ENCODE peak calls at places on chromosomes 16 and 17, in ten cellular contexts. W is glutamatergic neuron, Z is ACHN, X is HT-29, H is astrocyte, J is prostate gland, B is fibroblast of pulmonary artery, A is EL, L is heart left ventricle, D is ELF-1. N is an unnamed sample.

GRCh38 chr16:79411805-79412204 is 188.7 kb downstream of the MAF start:
- DNase-seq in W (no peak), Z (no peak), X (no peak), H (no peak), J (no peak), B (no peak), A (no peak), L (no peak), D (no peak), N (no peak)

GRCh38 chr16:68762996-68763756 is 26.1 kb downstream of the CDH1 start:
- DNase-seq in W (no peak), Z (no peak), X (no peak), H (peak; percentile 55), J (peak; percentile 49), B (peak; percentile 15), A (no peak), L (no peak), D (peak; percentile 61), N (no peak)

GRCh38 chr17:21283482-21284318 is 811 bp upstream of the MAP2K3 start:
- DNase-seq in W (peak; percentile 66), Z (peak; percentile 46), X (no peak), H (peak; percentile 45), J (no peak), B (no peak), A (peak; percentile 60), L (no peak), D (peak; percentile 87), N (no peak)

GRCh38 chr17:48620497-48621139 is 5.5 kb upstream of the HOXB8 start:
- DNase-seq in W (no peak), Z (no peak), X (peak; percentile 80), H (no peak), J (no peak), B (no peak), A (no peak), L (no peak), D (peak; percentile 57), N (no peak)

GRCh38 chr17:3639981-3640596 is 3.5 kb downstream of the CTNS start:
- DNase-seq in W (no peak), Z (no peak), X (no peak), H (peak; percentile 68), J (no peak), B (peak; percentile 72), A (no peak), L (no peak), D (peak; percentile 44), N (peak; percentile 50)

GRCh38 chr17:4785311-4786110 is 653 bp downstream of the VMO1 start:
- DNase-seq in W (no peak), Z (no peak), X (no peak), H (no peak), J (no peak), B (no peak), A (no peak), L (no peak), D (peak; percentile 39), N (no peak)

GRCh38 chr16:1759511-1759910 is 11.8 kb downstream of the NME3 start:
- DNase-seq in W (peak; percentile 11), Z (no peak), X (no peak), H (no peak), J (no peak), B (no peak), A (no peak), L (no peak), D (no peak), N (no peak)

GRCh38 chr17:58576679-58577367 is 62.4 kb upstream of the MTMR4 start:
- DNase-seq in W (no peak), Z (no peak), X (no peak), H (peak; percentile 4), J (no peak), B (peak; percentile 25), A (no peak), L (no peak), D (no peak), N (peak; percentile 38)

GRCh38 chr16:22008215-22009142 is 568 bp downstream of the MOSMO start:
- DNase-seq in W (peak; percentile 64), Z (peak; percentile 27), X (no peak), H (no peak), J (no peak), B (no peak), A (peak; percentile 29), L (peak; percentile 27), D (peak; percentile 13), N (no peak)

GRCh38 chr17:13415877-13416416 is 185.8 kb downstream of the HS3ST3A1 start:
- DNase-seq in W (no peak), Z (peak; percentile 14), X (no peak), H (peak; percentile 87), J (peak; percentile 14), B (peak; percentile 74), A (peak; percentile 91), L (peak; percentile 68), D (no peak), N (no peak)

GRCh38 chr16:13793788-13794461 is 126.0 kb upstream of the ERCC4 start:
- DNase-seq in W (peak; percentile 16), Z (no peak), X (no peak), H (no peak), J (no peak), B (no peak), A (no peak), L (peak; percentile 21), D (no peak), N (no peak)

GRCh38 chr17:48442819-48443218 is 12.8 kb upstream of the SKAP1 start:
- DNase-seq in W (no peak), Z (no peak), X (no peak), H (no peak), J (no peak), B (no peak), A (peak; percentile 4), L (no peak), D (no peak), N (peak; percentile 79)

GRCh38 chr17:9484789-9485188 is 90.8 kb downstream of the STX8 start:
- DNase-seq in W (no peak), Z (no peak), X (no peak), H (peak; percentile 83), J (no peak), B (peak; percentile 20), A (peak; percentile 20), L (no peak), D (no peak), N (peak; percentile 6)

GRCh38 chr16:16158082-16158658 is 65.1 kb downstream of the ABCC6 start:
- DNase-seq in W (no peak), Z (no peak), X (no peak), H (no peak), J (no peak), B (no peak), A (no peak), L (no peak), D (no peak), N (no peak)

GRCh38 chr16:71855937-71856662 is 10.3 kb downstream of the ATXN1L start:
- DNase-seq in W (no peak), Z (no peak), X (no peak), H (no peak), J (no peak), B (no peak), A (no peak), L (no peak), D (no peak), N (no peak)

GRCh38 chr17:28907709-28908475 is 5.0 kb upstream of the DHRS13 start:
- DNase-seq in W (no peak), Z (no peak), X (no peak), H (no peak), J (no peak), B (peak; percentile 59), A (no peak), L (no peak), D (no peak), N (no peak)

GRCh38 chr16:69890114-69890890 is 60.8 kb upstream of the CLEC18A start:
- DNase-seq in W (peak; percentile 55), Z (no peak), X (no peak), H (peak; percentile 48), J (peak; percentile 23), B (peak; percentile 47), A (peak; percentile 18), L (peak; percentile 72), D (peak; percentile 93), N (no peak)

GRCh38 chr17:66397486-66397885 is 95.1 kb downstream of the PRKCA start:
- DNase-seq in W (no peak), Z (no peak), X (no peak), H (no peak), J (no peak), B (no peak), A (no peak), L (no peak), D (no peak), N (no peak)

GRCh38 chr16:23206986-23207385 is 24.4 kb downstream of the SCNN1G start:
- DNase-seq in W (no peak), Z (no peak), X (no peak), H (no peak), J (no peak), B (no peak), A (no peak), L (no peak), D (no peak), N (no peak)

GRCh38 chr17:81524063-81524864 is 3.9 kb upstream of the FSCN2 start:
- DNase-seq in W (no peak), Z (no peak), X (no peak), H (no peak), J (no peak), B (no peak), A (no peak), L (no peak), D (no peak), N (no peak)